ENCODE peak calls at places on chromosomes 3 and 15, in seven cellular contexts. One of them, this sample, is unnamed.

GRCh38 chr15:78162038-78162437 is 12.9 kb downstream of the IDH3A start:
- DNase-seq in colonic mucosa: no peak
- DNase-seq in HepG2: no peak
- DNase-seq in upper lobe of right lung: no peak
- DNase-seq in foreskin fibroblast: no peak
- DNase-seq in omental fat pad: no peak
- DNase-seq in K562: no peak
- DNase-seq in this sample: no peak

GRCh38 chr3:49359623-49360022 is 1.5 kb upstream of the GPX1 start:
- DNase-seq in colonic mucosa: no peak
- DNase-seq in HepG2: no peak
- DNase-seq in upper lobe of right lung: no peak
- DNase-seq in foreskin fibroblast: peak
- DNase-seq in omental fat pad: no peak
- DNase-seq in K562: no peak
- DNase-seq in this sample: no peak

GRCh38 chr3:132537297-132537696 is 59.8 kb upstream of the ACKR4 start:
- DNase-seq in colonic mucosa: no peak
- DNase-seq in HepG2: no peak
- DNase-seq in upper lobe of right lung: no peak
- DNase-seq in foreskin fibroblast: no peak
- DNase-seq in omental fat pad: no peak
- DNase-seq in K562: no peak
- DNase-seq in this sample: no peak

GRCh38 chr3:124510290-124510689 is 220.0 kb upstream of the UMPS start:
- DNase-seq in colonic mucosa: no peak
- DNase-seq in HepG2: no peak
- DNase-seq in upper lobe of right lung: no peak
- DNase-seq in foreskin fibroblast: peak
- DNase-seq in omental fat pad: no peak
- DNase-seq in K562: no peak
- DNase-seq in this sample: no peak

GRCh38 chr3:123706871-123707270 is 122.0 kb upstream of the HACD2 start:
- DNase-seq in colonic mucosa: no peak
- DNase-seq in HepG2: no peak
- DNase-seq in upper lobe of right lung: peak
- DNase-seq in foreskin fibroblast: no peak
- DNase-seq in omental fat pad: no peak
- DNase-seq in K562: no peak
- DNase-seq in this sample: no peak

GRCh38 chr15:77546050-77546501 is 86.6 kb downstream of the LINGO1 start:
- DNase-seq in colonic mucosa: no peak
- DNase-seq in HepG2: no peak
- DNase-seq in upper lobe of right lung: no peak
- DNase-seq in foreskin fibroblast: peak
- DNase-seq in omental fat pad: no peak
- DNase-seq in K562: peak
- DNase-seq in this sample: peak

GRCh38 chr15:32718082-32718821 is 448 bp downstream of the GREM1 start:
- DNase-seq in colonic mucosa: peak
- DNase-seq in HepG2: no peak
- DNase-seq in upper lobe of right lung: no peak
- DNase-seq in foreskin fibroblast: peak
- DNase-seq in omental fat pad: no peak
- DNase-seq in K562: no peak
- DNase-seq in this sample: peak

GRCh38 chr3:11090551-11090950 is 63.7 kb upstream of the HRH1 start:
- DNase-seq in colonic mucosa: no peak
- DNase-seq in HepG2: no peak
- DNase-seq in upper lobe of right lung: no peak
- DNase-seq in foreskin fibroblast: no peak
- DNase-seq in omental fat pad: no peak
- DNase-seq in K562: no peak
- DNase-seq in this sample: no peak

GRCh38 chr3:32614956-32615355 is 44.3 kb upstream of the DYNC1LI1 start:
- DNase-seq in colonic mucosa: no peak
- DNase-seq in HepG2: no peak
- DNase-seq in upper lobe of right lung: no peak
- DNase-seq in foreskin fibroblast: peak
- DNase-seq in omental fat pad: no peak
- DNase-seq in K562: no peak
- DNase-seq in this sample: no peak

GRCh38 chr3:175386630-175387029 is 527.5 kb downstream of the NAALADL2 start:
- DNase-seq in colonic mucosa: no peak
- DNase-seq in HepG2: no peak
- DNase-seq in upper lobe of right lung: no peak
- DNase-seq in foreskin fibroblast: peak
- DNase-seq in omental fat pad: no peak
- DNase-seq in K562: no peak
- DNase-seq in this sample: peak

GRCh38 chr15:43483306-43484128 is 9.4 kb downstream of the TP53BP1 start:
- DNase-seq in colonic mucosa: no peak
- DNase-seq in HepG2: no peak
- DNase-seq in upper lobe of right lung: no peak
- DNase-seq in foreskin fibroblast: peak
- DNase-seq in omental fat pad: no peak
- DNase-seq in K562: no peak
- DNase-seq in this sample: no peak

GRCh38 chr3:61966200-61966599 is 404.8 kb downstream of the PTPRG start:
- DNase-seq in colonic mucosa: no peak
- DNase-seq in HepG2: peak
- DNase-seq in upper lobe of right lung: no peak
- DNase-seq in foreskin fibroblast: no peak
- DNase-seq in omental fat pad: no peak
- DNase-seq in K562: no peak
- DNase-seq in this sample: no peak

GRCh38 chr3:161153480-161153879 is 48.3 kb upstream of the B3GALNT1 start:
- DNase-seq in colonic mucosa: no peak
- DNase-seq in HepG2: no peak
- DNase-seq in upper lobe of right lung: no peak
- DNase-seq in foreskin fibroblast: no peak
- DNase-seq in omental fat pad: no peak
- DNase-seq in K562: no peak
- DNase-seq in this sample: no peak
- TF ChIP-seq CTCF in colonic mucosa: no peak
- TF ChIP-seq CTCF in HepG2: no peak
- TF ChIP-seq CTCF in upper lobe of right lung: no peak
- TF ChIP-seq CTCF in foreskin fibroblast: no peak
- TF ChIP-seq CTCF in omental fat pad: no peak
- TF ChIP-seq CTCF in K562: no peak
- TF ChIP-seq CTCF in this sample: no peak

GRCh38 chr3:145355175-145355574 is 805.8 kb downstream of the PLOD2 start:
- DNase-seq in colonic mucosa: no peak
- DNase-seq in HepG2: no peak
- DNase-seq in upper lobe of right lung: no peak
- DNase-seq in foreskin fibroblast: no peak
- DNase-seq in omental fat pad: no peak
- DNase-seq in K562: no peak
- DNase-seq in this sample: no peak
- TF ChIP-seq CTCF in colonic mucosa: no peak
- TF ChIP-seq CTCF in HepG2: no peak
- TF ChIP-seq CTCF in upper lobe of right lung: no peak
- TF ChIP-seq CTCF in foreskin fibroblast: no peak
- TF ChIP-seq CTCF in omental fat pad: no peak
- TF ChIP-seq CTCF in K562: no peak
- TF ChIP-seq CTCF in this sample: no peak

DNA sequence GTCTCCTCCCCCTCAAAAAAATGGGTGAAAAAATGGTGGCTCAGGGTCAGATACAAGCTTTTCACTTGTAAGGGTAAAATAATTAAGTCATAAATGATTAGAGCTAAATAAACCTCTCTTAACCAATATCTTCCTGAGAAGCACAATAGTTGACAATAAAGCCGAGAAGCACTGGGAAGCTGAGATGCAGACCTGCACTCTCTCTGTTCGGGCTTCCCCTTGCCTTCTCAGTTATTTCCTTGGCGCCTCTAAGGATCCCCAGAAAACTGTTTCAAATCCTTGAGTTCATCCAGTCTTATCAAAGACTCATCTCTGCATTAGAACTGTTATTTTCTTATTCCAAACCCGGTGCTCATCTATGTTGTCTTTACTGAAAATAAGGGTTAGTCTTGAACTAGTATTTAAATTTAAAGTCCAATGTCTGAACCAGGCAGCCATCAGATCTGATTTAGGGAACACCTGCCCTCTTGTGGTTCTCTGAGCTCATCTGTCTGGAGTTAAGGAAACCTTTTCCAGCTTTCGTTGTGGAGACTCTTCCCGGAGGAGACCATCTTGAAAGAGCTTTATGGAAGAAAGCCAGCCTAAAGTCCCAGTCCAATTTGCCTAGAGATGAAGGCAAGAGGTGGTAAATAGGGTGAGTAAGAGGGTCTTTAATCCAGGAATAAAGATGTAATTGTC is 256.4 kb upstream of the MCTP2 start:
- DNase-seq in colonic mucosa: no peak
- DNase-seq in HepG2: peak
- DNase-seq in upper lobe of right lung: no peak
- DNase-seq in foreskin fibroblast: peak
- DNase-seq in omental fat pad: no peak
- DNase-seq in K562: no peak
- DNase-seq in this sample: peak
- TF ChIP-seq CTCF in colonic mucosa: peak
- TF ChIP-seq CTCF in HepG2: peak
- TF ChIP-seq CTCF in upper lobe of right lung: peak
- TF ChIP-seq CTCF in foreskin fibroblast: peak
- TF ChIP-seq CTCF in omental fat pad: no peak
- TF ChIP-seq CTCF in K562: no peak
- TF ChIP-seq CTCF in this sample: no peak

GRCh38 chr3:178152988-178153387 is 383.2 kb upstream of the KCNMB2 start:
- DNase-seq in colonic mucosa: no peak
- DNase-seq in HepG2: no peak
- DNase-seq in upper lobe of right lung: no peak
- DNase-seq in foreskin fibroblast: no peak
- DNase-seq in omental fat pad: no peak
- DNase-seq in K562: no peak
- DNase-seq in this sample: no peak

GRCh38 chr3:178159691-178160090 is 376.5 kb upstream of the KCNMB2 start:
- DNase-seq in colonic mucosa: no peak
- DNase-seq in HepG2: no peak
- DNase-seq in upper lobe of right lung: no peak
- DNase-seq in foreskin fibroblast: no peak
- DNase-seq in omental fat pad: no peak
- DNase-seq in K562: no peak
- DNase-seq in this sample: no peak

GRCh38 chr3:178152010-178152409 is 384.2 kb upstream of the KCNMB2 start:
- DNase-seq in colonic mucosa: no peak
- DNase-seq in HepG2: no peak
- DNase-seq in upper lobe of right lung: no peak
- DNase-seq in foreskin fibroblast: no peak
- DNase-seq in omental fat pad: no peak
- DNase-seq in K562: no peak
- DNase-seq in this sample: peak

DNA sequence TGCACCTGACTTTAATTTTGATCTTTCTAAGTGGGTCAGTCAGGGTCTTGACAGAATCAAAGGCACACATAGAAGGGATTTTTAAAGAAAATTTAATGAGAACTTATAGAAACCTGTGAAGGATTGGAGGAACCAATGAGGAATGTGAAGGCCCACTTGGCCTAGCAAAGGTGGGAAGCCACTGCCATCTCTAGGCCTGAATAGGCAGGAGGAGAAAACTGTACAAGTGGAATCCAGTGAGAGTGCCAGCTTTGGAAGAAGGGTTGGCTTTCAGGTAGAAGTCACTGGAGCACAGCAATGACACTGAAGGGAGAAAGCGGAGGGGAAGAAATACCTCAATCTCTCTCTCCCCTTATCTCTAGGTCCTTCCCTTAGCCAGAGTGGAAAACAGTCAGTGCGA is 380.7 kb upstream of the KCNMB2 start:
- DNase-seq in colonic mucosa: no peak
- DNase-seq in HepG2: no peak
- DNase-seq in upper lobe of right lung: no peak
- DNase-seq in foreskin fibroblast: no peak
- DNase-seq in omental fat pad: no peak
- DNase-seq in K562: no peak
- DNase-seq in this sample: no peak
- TF ChIP-seq CTCF in colonic mucosa: no peak
- TF ChIP-seq CTCF in HepG2: peak
- TF ChIP-seq CTCF in upper lobe of right lung: no peak
- TF ChIP-seq CTCF in foreskin fibroblast: no peak
- TF ChIP-seq CTCF in omental fat pad: no peak
- TF ChIP-seq CTCF in K562: no peak
- TF ChIP-seq CTCF in this sample: no peak

DNA sequence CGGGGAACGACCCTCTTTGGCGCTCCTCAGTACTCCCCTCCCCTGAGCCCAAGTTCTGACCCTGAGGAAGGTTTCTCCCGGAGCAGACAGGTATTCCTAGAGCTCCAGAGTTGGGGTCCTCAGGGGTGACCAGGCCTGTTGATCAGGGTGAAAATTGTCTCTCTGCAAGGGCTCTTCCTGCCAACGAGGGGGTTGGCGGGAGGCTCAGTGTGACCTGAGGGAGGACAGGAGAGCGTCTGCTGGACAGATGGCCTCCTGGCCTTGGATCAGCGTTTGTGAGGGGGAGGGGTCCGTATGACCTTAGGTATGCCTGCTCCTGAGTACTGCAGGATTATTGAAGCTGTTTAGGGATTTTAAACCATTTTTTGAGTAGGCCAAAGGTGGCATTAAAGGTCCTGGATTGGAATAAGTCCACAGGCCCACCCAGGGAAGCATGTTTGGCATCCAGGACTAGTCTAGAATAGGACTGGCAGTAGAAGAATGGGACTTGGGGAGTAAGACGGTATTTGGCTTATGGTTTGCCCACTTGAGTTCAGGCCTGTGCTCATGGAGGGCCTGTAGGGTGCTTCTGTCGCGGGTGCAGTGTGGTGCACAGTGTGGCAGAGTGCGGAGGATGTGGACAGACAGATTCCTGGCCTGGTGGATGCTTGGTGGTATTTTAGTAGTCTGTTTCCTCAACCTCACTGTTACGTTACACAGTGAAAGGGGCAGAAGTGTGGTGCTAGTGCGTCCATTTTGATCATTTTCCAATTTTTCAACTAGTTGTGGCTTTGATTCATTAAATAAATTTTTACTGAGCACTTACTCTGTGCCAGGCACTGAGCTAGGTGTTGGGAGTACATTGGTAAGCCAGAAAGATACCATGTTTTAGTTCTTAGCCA is 959 bp downstream of the ZNF592 start:
- DNase-seq in colonic mucosa: peak
- DNase-seq in HepG2: peak
- DNase-seq in upper lobe of right lung: peak
- DNase-seq in foreskin fibroblast: peak
- DNase-seq in omental fat pad: no peak
- DNase-seq in K562: peak
- DNase-seq in this sample: peak
- TF ChIP-seq CTCF in colonic mucosa: no peak
- TF ChIP-seq CTCF in HepG2: no peak
- TF ChIP-seq CTCF in upper lobe of right lung: no peak
- TF ChIP-seq CTCF in foreskin fibroblast: no peak
- TF ChIP-seq CTCF in omental fat pad: no peak
- TF ChIP-seq CTCF in K562: no peak
- TF ChIP-seq CTCF in this sample: no peak

GRCh38 chr3:194269610-194270145 is 81.5 kb downstream of the CPN2 start:
- DNase-seq in colonic mucosa: peak
- DNase-seq in HepG2: no peak
- DNase-seq in upper lobe of right lung: peak
- DNase-seq in foreskin fibroblast: no peak
- DNase-seq in omental fat pad: no peak
- DNase-seq in K562: peak
- DNase-seq in this sample: no peak
- TF ChIP-seq CTCF in colonic mucosa: peak
- TF ChIP-seq CTCF in HepG2: peak
- TF ChIP-seq CTCF in upper lobe of right lung: peak
- TF ChIP-seq CTCF in foreskin fibroblast: no peak
- TF ChIP-seq CTCF in omental fat pad: no peak
- TF ChIP-seq CTCF in K562: peak
- TF ChIP-seq CTCF in this sample: no peak

This sample was measured in A549.